ENCODE peak calls at places on chromosomes 6 and 20, in eight cellular contexts. V is CD8-positive, alpha-beta T cell; C is cardiac fibroblast; I is mesendoderm; G is kidney; O is dorsolateral prefrontal cortex; S is psoas muscle; Y is lung. T is an unnamed sample.

GRCh38 chr6:4583026-4583425 is 193.2 kb upstream of the CDYL start:
- DNase-seq in V (no peak), C (no peak), I (no peak), G (no peak), O (no peak), S (no peak), Y (no peak), T (no peak)

GRCh38 chr6:25369450-25370086 is 90.4 kb downstream of the CARMIL1 start:
- DNase-seq in V (no peak), C (peak), I (peak), G (no peak), O (no peak), S (no peak), Y (no peak), T (peak)

GRCh38 chr6:75550544-75551167 is 51.0 kb upstream of the SENP6 start:
- DNase-seq in V (no peak), C (peak), I (no peak), G (no peak), O (no peak), S (no peak), Y (no peak), T (no peak)

GRCh38 chr6:38110407-38111025 is 291.0 kb downstream of the ZFAND3 start:
- DNase-seq in V (no peak), C (peak), I (no peak), G (no peak), O (no peak), S (peak), Y (no peak), T (peak)

GRCh38 chr6:149983145-149983544 is 19.4 kb downstream of the ULBP1 start:
- DNase-seq in V (no peak), C (no peak), I (no peak), G (no peak), O (no peak), S (no peak), Y (no peak), T (no peak)

GRCh38 chr6:134249412-134249758 is 68.5 kb downstream of the SGK1 start:
- DNase-seq in V (no peak), C (peak), I (no peak), G (no peak), O (no peak), S (no peak), Y (no peak), T (no peak)

GRCh38 chr6:52104979-52105378 is 17.6 kb upstream of the PKHD1 start:
- DNase-seq in V (no peak), C (no peak), I (no peak), G (no peak), O (no peak), S (no peak), Y (no peak), T (no peak)

GRCh38 chr6:2542858-2543218 is 207.9 kb downstream of the MYLK4 start:
- DNase-seq in V (no peak), C (peak), I (peak), G (no peak), O (no peak), S (no peak), Y (peak), T (peak)

GRCh38 chr6:156948807-156949206 is 171.6 kb downstream of the ARID1B start:
- DNase-seq in V (no peak), C (peak), I (peak), G (no peak), O (no peak), S (no peak), Y (no peak), T (peak)

GRCh38 chr20:46128310-46129151 is 10.4 kb downstream of the CD40 start:
- DNase-seq in V (no peak), C (peak), I (peak), G (peak), O (peak), S (no peak), Y (no peak), T (no peak)

GRCh38 chr20:10536531-10536930 is 101.4 kb downstream of the SLX4IP start:
- DNase-seq in V (no peak), C (peak), I (peak), G (no peak), O (no peak), S (no peak), Y (peak), T (no peak)

GRCh38 chr6:21931641-21932335 is 338.2 kb downstream of the SOX4 start:
- DNase-seq in V (no peak), C (peak), I (no peak), G (no peak), O (no peak), S (no peak), Y (no peak), T (no peak)

GRCh38 chr6:44221291-44221960 is 2.0 kb upstream of the SLC29A1 start:
- DNase-seq in V (peak), C (peak), I (peak), G (peak), O (peak), S (peak), Y (peak), T (peak)

GRCh38 chr20:48295445-48295903 is 510.2 kb upstream of the SULF2 start:
- DNase-seq in V (no peak), C (peak), I (peak), G (no peak), O (no peak), S (no peak), Y (peak), T (no peak)

GRCh38 chr6:17015551-17016381 is 86.1 kb upstream of the STMND1 start:
- DNase-seq in V (peak), C (peak), I (peak), G (peak), O (no peak), S (peak), Y (peak), T (no peak)

GRCh38 chr20:672975-673604 is 2.5 kb downstream of the SCRT2 start:
- DNase-seq in V (no peak), C (no peak), I (peak), G (no peak), O (no peak), S (no peak), Y (no peak), T (no peak)

GRCh38 chr6:149483849-149484635 is 772 bp downstream of the ZC3H12D start:
- DNase-seq in V (no peak), C (no peak), I (no peak), G (no peak), O (no peak), S (no peak), Y (no peak), T (no peak)

GRCh38 chr6:110221738-110222137 is 41.5 kb downstream of the CDC40 start:
- DNase-seq in V (no peak), C (peak), I (no peak), G (no peak), O (no peak), S (no peak), Y (no peak), T (no peak)

GRCh38 chr6:14012313-14013036 is 87.7 kb downstream of the RNF182 start:
- DNase-seq in V (no peak), C (no peak), I (no peak), G (no peak), O (no peak), S (no peak), Y (no peak), T (no peak)

GRCh38 chr20:49925901-49926454 is 10.2 kb upstream of the RNF114 start:
- DNase-seq in V (no peak), C (no peak), I (no peak), G (no peak), O (no peak), S (no peak), Y (no peak), T (no peak)

GRCh38 chr6:74018825-74019224 is 322.8 kb downstream of the CD109 start:
- DNase-seq in V (no peak), C (no peak), I (no peak), G (no peak), O (no peak), S (no peak), Y (no peak), T (no peak)

GRCh38 chr6:30883743-30884520 is at the start of gene DDR1:
- DNase-seq in V (peak), C (peak), I (peak), G (peak), O (peak), S (peak), Y (peak), T (no peak)

GRCh38 chr6:73519943-73520687 is 717 bp downstream of the EEF1A1 start:
- DNase-seq in V (peak), C (peak), I (peak), G (peak), O (peak), S (peak), Y (peak), T (no peak)

GRCh38 chr6:53768636-53769035 is 26.2 kb upstream of the LRRC1 start:
- DNase-seq in V (no peak), C (no peak), I (no peak), G (no peak), O (no peak), S (no peak), Y (no peak), T (no peak)

GRCh38 chr6:104796031-104796785 is 63.5 kb downstream of the HACE1 start:
- DNase-seq in V (no peak), C (no peak), I (peak), G (no peak), O (no peak), S (no peak), Y (no peak), T (no peak)

GRCh38 chr6:29708432-29709177 is 14.6 kb upstream of the HLA-F start:
- DNase-seq in V (peak), C (no peak), I (no peak), G (no peak), O (no peak), S (no peak), Y (no peak), T (peak)

GRCh38 chr6:30463651-30464618 is 25.4 kb upstream of the HLA-E start:
- DNase-seq in V (peak), C (peak), I (no peak), G (peak), O (no peak), S (peak), Y (no peak), T (peak)

GRCh38 chr6:89940225-89941027 is 46.2 kb downstream of the GJA10 start:
- DNase-seq in V (peak), C (peak), I (peak), G (no peak), O (peak), S (peak), Y (peak), T (peak)

GRCh38 chr6:1013656-1014430 is 298.1 kb upstream of the FOXQ1 start:
- DNase-seq in V (no peak), C (no peak), I (no peak), G (no peak), O (no peak), S (no peak), Y (no peak), T (no peak)

GRCh38 chr6:133567656-133568055 is 321.3 kb upstream of the TCF21 start:
- DNase-seq in V (no peak), C (no peak), I (no peak), G (no peak), O (no peak), S (no peak), Y (no peak), T (no peak)

GRCh38 chr20:31446084-31446819 is 5.8 kb downstream of the DEFB123 start:
- DNase-seq in V (no peak), C (no peak), I (no peak), G (no peak), O (no peak), S (no peak), Y (no peak), T (no peak)

GRCh38 chr6:87879144-87879861 is 168.3 kb upstream of the SPACA1 start:
- DNase-seq in V (no peak), C (no peak), I (no peak), G (no peak), O (no peak), S (no peak), Y (no peak), T (no peak)

GRCh38 chr20:50792708-50793574 is 1.9 kb upstream of the BCAS4 start:
- DNase-seq in V (no peak), C (no peak), I (no peak), G (peak), O (no peak), S (no peak), Y (no peak), T (no peak)

GRCh38 chr6:164807125-164807524 is 502.3 kb downstream of the C6orf118 start:
- DNase-seq in V (no peak), C (no peak), I (peak), G (no peak), O (no peak), S (no peak), Y (no peak), T (no peak)

GRCh38 chr6:124956018-124956417 is 6.2 kb upstream of the RNF217 start:
- DNase-seq in V (no peak), C (no peak), I (no peak), G (no peak), O (no peak), S (no peak), Y (no peak), T (no peak)

GRCh38 chr6:27892596-27893058 is 19.6 kb downstream of the OR2B2 start:
- DNase-seq in V (no peak), C (no peak), I (no peak), G (no peak), O (no peak), S (no peak), Y (no peak), T (peak)

GRCh38 chr6:27889275-27889627 is 22.9 kb downstream of the OR2B2 start:
- DNase-seq in V (no peak), C (no peak), I (no peak), G (no peak), O (no peak), S (no peak), Y (no peak), T (no peak)

GRCh38 chr6:27891300-27891913 is 20.8 kb downstream of the OR2B2 start:
- DNase-seq in V (no peak), C (no peak), I (peak), G (no peak), O (no peak), S (no peak), Y (no peak), T (no peak)

GRCh38 chr6:27889628-27890315 is 22.4 kb downstream of the OR2B2 start:
- DNase-seq in V (no peak), C (no peak), I (peak), G (no peak), O (no peak), S (no peak), Y (no peak), T (peak)

GRCh38 chr6:27890351-27891299 is 21.6 kb downstream of the OR2B2 start:
- DNase-seq in V (peak), C (peak), I (peak), G (peak), O (no peak), S (peak), Y (no peak), T (peak)
- H3K4me3 ChIP-seq in V (peak), C (peak), I (peak), G (peak), O (peak), S (peak), Y (no peak), T (peak)

GRCh38 chr6:131060311-131060710 is 2.7 kb downstream of the EPB41L2 start:
- DNase-seq in V (no peak), C (no peak), I (no peak), G (no peak), O (no peak), S (no peak), Y (no peak), T (no peak)

GRCh38 chr6:131059486-131059885 is 3.6 kb downstream of the EPB41L2 start:
- DNase-seq in V (no peak), C (peak), I (peak), G (no peak), O (no peak), S (no peak), Y (no peak), T (no peak)

GRCh38 chr6:131061771-131062160 is 1.3 kb downstream of the EPB41L2 start:
- DNase-seq in V (no peak), C (no peak), I (no peak), G (no peak), O (no peak), S (no peak), Y (no peak), T (no peak)

GRCh38 chr6:131062245-131063027 is 609 bp downstream of the EPB41L2 start:
- DNase-seq in V (no peak), C (no peak), I (peak), G (peak), O (peak), S (peak), Y (no peak), T (no peak)

DNA sequence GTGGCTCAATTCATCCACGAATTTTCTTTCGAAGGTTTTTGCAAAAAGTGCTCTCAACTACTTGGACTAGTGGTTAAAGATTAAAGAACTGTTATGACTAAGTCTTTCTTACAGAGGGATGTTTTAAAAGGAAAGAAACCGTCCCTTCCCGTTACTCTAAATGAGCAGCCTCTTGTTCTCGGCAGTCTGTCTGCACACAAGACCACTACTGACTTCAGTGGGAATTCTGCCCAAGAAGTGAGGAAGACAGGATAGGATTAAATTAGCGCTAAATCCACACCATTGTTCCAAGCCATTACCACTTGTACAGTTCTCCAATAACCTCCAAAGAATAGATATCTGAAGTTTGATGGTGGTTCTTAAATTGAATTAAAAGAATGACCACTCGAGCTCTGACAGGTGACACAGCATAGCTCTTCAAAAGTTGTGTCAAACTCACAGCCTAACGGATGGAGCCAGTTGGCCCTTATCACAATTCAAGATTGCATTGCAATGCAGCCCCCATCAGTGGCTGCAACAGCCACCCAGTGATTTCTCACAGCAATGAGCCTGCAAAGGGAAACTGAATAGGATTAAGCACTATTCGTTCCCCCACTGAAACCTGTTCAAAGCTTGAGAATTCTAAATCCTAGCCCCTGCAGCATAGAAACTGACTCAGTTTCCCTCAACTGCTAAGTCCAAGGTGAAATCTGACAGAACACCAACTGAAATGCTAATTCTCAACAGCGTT is 1.8 kb downstream of the EPB41L2 start:
- DNase-seq in V (no peak), C (peak), I (peak), G (no peak), O (no peak), S (no peak), Y (no peak), T (no peak)
- H3K4me3 ChIP-seq in V (no peak), C (peak), I (no peak), G (peak), O (peak), S (peak), Y (peak), T (no peak)

GRCh38 chr6:50825375-50826036 is 6.8 kb downstream of the TFAP2B start:
- DNase-seq in V (no peak), C (no peak), I (no peak), G (no peak), O (no peak), S (no peak), Y (no peak), T (no peak)
- H3K4me3 ChIP-seq in V (no peak), C (no peak), I (no peak), G (peak), O (no peak), S (no peak), Y (no peak), T (no peak)

GRCh38 chr20:32538526-32538918 is 46.6 kb downstream of the NOL4L start:
- DNase-seq in V (no peak), C (peak), I (peak), G (no peak), O (no peak), S (no peak), Y (no peak), T (no peak)

GRCh38 chr20:32539063-32539816 is 45.9 kb downstream of the NOL4L start:
- DNase-seq in V (no peak), C (no peak), I (no peak), G (no peak), O (no peak), S (no peak), Y (no peak), T (peak)

GRCh38 chr20:32537657-32538525 is 47.2 kb downstream of the NOL4L start:
- DNase-seq in V (no peak), C (no peak), I (peak), G (no peak), O (no peak), S (no peak), Y (no peak), T (no peak)

GRCh38 chr20:32541917-32542615 is 43.1 kb downstream of the NOL4L start:
- DNase-seq in V (no peak), C (no peak), I (no peak), G (no peak), O (no peak), S (no peak), Y (no peak), T (no peak)

DNA sequence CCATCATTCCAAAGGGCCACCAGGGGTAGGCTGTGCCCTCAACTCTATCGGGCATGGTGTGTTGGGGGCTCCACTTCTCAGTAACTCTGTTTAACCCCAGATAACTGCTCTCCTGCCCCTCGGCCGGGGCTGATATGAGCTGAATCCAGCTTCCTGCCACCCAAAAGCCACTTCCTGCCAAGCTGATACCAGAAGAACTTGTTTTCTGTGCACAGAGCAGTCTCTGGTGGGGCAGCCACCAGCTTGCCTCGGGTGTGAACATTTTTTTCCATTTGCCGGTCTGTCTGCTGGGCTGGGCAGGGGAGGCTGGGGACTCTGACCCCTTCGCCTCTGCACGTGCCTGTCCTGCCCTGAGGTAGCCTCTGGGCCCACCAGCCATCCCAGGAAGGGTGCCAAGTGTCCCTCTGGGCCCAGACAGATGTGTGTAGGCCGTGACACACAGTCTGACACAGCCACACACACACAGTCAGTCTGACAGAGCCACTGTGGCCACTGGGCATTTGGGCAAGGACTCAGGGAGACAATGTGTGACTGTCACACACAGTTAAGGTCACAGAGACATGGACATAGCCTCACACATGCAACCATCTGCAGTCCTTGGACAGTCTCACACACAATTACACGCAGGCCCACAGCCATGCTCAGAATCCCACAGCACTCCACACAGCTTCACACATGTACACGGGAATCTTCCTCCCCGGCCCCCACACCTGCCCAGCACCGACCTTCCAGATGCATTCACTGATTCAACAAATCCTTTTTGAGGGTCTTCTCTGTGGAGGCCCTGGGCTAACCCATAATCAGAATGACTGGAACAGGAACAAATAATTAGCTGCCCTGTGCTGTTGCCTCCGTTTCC is 45.1 kb downstream of the NOL4L start:
- DNase-seq in V (peak), C (no peak), I (no peak), G (no peak), O (no peak), S (no peak), Y (no peak), T (peak)
- H3K4me3 ChIP-seq in V (peak), C (no peak), I (no peak), G (no peak), O (no peak), S (no peak), Y (no peak), T (peak)

GRCh38 chr6:48213076-48213788 is 102.2 kb upstream of the PTCHD4 start:
- DNase-seq in V (no peak), C (no peak), I (no peak), G (no peak), O (no peak), S (no peak), Y (no peak), T (no peak)
- H3K4me3 ChIP-seq in V (no peak), C (no peak), I (no peak), G (no peak), O (no peak), S (no peak), Y (no peak), T (no peak)

GRCh38 chr20:32751309-32752020 is 8.2 kb upstream of the COMMD7 start:
- DNase-seq in V (no peak), C (no peak), I (no peak), G (no peak), O (no peak), S (no peak), Y (no peak), T (no peak)
- H3K4me3 ChIP-seq in V (no peak), C (no peak), I (no peak), G (no peak), O (no peak), S (no peak), Y (no peak), T (no peak)

T was measured in Jurkat, Clone E6-1.